ENCODE peak calls at places on chromosomes 2 and 18, in nine cellular contexts. U, N, V, O, D, S, J, W and P are unnamed samples.

GRCh38 chr2:128552141-128552805 is 233.6 kb upstream of the HS6ST1 start:
- ATAC-seq in U (no peak), N (no peak), V (no peak), O (no peak), D (no peak), S (no peak), J (no peak), W (no peak), P (no peak)

GRCh38 chr2:121498731-121499130 is 31.9 kb upstream of the RNU4ATAC start:
- ATAC-seq in U (peak), N (no peak), V (no peak), O (peak), D (no peak), S (no peak), J (no peak), W (no peak), P (no peak)

GRCh38 chr2:108612514-108613183 is 78.4 kb downstream of the LIMS1 start:
- ATAC-seq in U (peak), N (no peak), V (peak), O (peak), D (no peak), S (peak), J (peak), W (peak), P (no peak)

GRCh38 chr2:157661776-157662175 is 33.1 kb upstream of the ACVR1C start:
- ATAC-seq in U (no peak), N (no peak), V (no peak), O (no peak), D (no peak), S (no peak), J (no peak), W (no peak), P (no peak)

GRCh38 chr2:155310589-155310988 is 612.1 kb downstream of the KCNJ3 start:
- ATAC-seq in U (no peak), N (peak), V (no peak), O (no peak), D (no peak), S (no peak), J (no peak), W (peak), P (no peak)

GRCh38 chr2:44107086-44107740 is 61.5 kb upstream of the PPM1B start:
- ATAC-seq in U (no peak), N (no peak), V (no peak), O (no peak), D (no peak), S (no peak), J (no peak), W (no peak), P (no peak)

GRCh38 chr2:45930396-45930792 is 278.9 kb downstream of the PRKCE start:
- ATAC-seq in U (no peak), N (peak), V (no peak), O (no peak), D (no peak), S (no peak), J (no peak), W (no peak), P (no peak)

GRCh38 chr2:197710424-197711042 is 5.4 kb downstream of the MARS2 start:
- ATAC-seq in U (peak), N (no peak), V (no peak), O (peak), D (no peak), S (peak), J (no peak), W (no peak), P (no peak)

GRCh38 chr2:80638759-80639158 is 334.2 kb upstream of the LRRTM1 start:
- ATAC-seq in U (no peak), N (no peak), V (no peak), O (no peak), D (no peak), S (no peak), J (no peak), W (no peak), P (no peak)

GRCh38 chr18:34835466-34835865 is 125.4 kb downstream of the DTNA start:
- ATAC-seq in U (peak), N (no peak), V (no peak), O (no peak), D (no peak), S (no peak), J (no peak), W (no peak), P (no peak)

GRCh38 chr18:78768221-78768620 is 211.4 kb upstream of the SALL3 start:
- ATAC-seq in U (no peak), N (no peak), V (no peak), O (no peak), D (no peak), S (no peak), J (no peak), W (no peak), P (no peak)

GRCh38 chr18:74546751-74547530 is 12.6 kb downstream of the CNDP1 start:
- ATAC-seq in U (no peak), N (peak), V (no peak), O (no peak), D (no peak), S (no peak), J (no peak), W (no peak), P (peak)

GRCh38 chr2:158931577-158931976 is 36.9 kb upstream of the TANC1 start:
- ATAC-seq in U (no peak), N (peak), V (no peak), O (no peak), D (no peak), S (no peak), J (no peak), W (no peak), P (no peak)

GRCh38 chr2:28322887-28323483 is 69.7 kb upstream of the FOSL2 start:
- ATAC-seq in U (no peak), N (no peak), V (no peak), O (no peak), D (no peak), S (no peak), J (no peak), W (no peak), P (no peak)

GRCh38 chr2:29006092-29006985 is 25.2 kb downstream of the TOGARAM2 start:
- ATAC-seq in U (no peak), N (no peak), V (no peak), O (no peak), D (no peak), S (no peak), J (no peak), W (peak), P (no peak)

GRCh38 chr2:45849491-45850283 is 198.2 kb downstream of the PRKCE start:
- ATAC-seq in U (peak), N (no peak), V (no peak), O (peak), D (peak), S (peak), J (no peak), W (no peak), P (peak)

GRCh38 chr2:234241656-234242445 is 191.3 kb downstream of the SPP2 start:
- ATAC-seq in U (no peak), N (peak), V (no peak), O (no peak), D (no peak), S (no peak), J (no peak), W (no peak), P (no peak)

GRCh38 chr18:75916641-75916982 is 489.1 kb upstream of the SMIM21 start:
- ATAC-seq in U (no peak), N (no peak), V (no peak), O (no peak), D (no peak), S (no peak), J (no peak), W (no peak), P (no peak)

GRCh38 chr2:127721978-127722355 is 20.7 kb downstream of the SFT2D3 start:
- ATAC-seq in U (peak), N (no peak), V (no peak), O (peak), D (no peak), S (peak), J (no peak), W (no peak), P (no peak)

GRCh38 chr2:101546376-101547058 is 71.6 kb upstream of the RFX8 start:
- ATAC-seq in U (no peak), N (peak), V (no peak), O (peak), D (no peak), S (peak), J (no peak), W (no peak), P (no peak)

GRCh38 chr2:127305985-127306585 is 12.1 kb upstream of the ERCC3 start:
- ATAC-seq in U (no peak), N (no peak), V (no peak), O (no peak), D (no peak), S (no peak), J (no peak), W (no peak), P (no peak)

GRCh38 chr18:79736230-79736629 is 56.6 kb downstream of the CTDP1 start:
- ATAC-seq in U (no peak), N (no peak), V (no peak), O (no peak), D (no peak), S (no peak), J (no peak), W (no peak), P (no peak)

GRCh38 chr2:23377772-23378171 is 7.2 kb upstream of the KLHL29 start:
- ATAC-seq in U (no peak), N (peak), V (no peak), O (no peak), D (no peak), S (no peak), J (no peak), W (no peak), P (no peak)

GRCh38 chr2:27206346-27206745 is 5.5 kb upstream of the ATRAID start:
- ATAC-seq in U (no peak), N (no peak), V (no peak), O (no peak), D (no peak), S (no peak), J (no peak), W (no peak), P (no peak)

GRCh38 chr2:30690126-30690561 is 117.1 kb downstream of the CAPN13 start:
- ATAC-seq in U (no peak), N (no peak), V (no peak), O (no peak), D (no peak), S (no peak), J (no peak), W (no peak), P (peak)

GRCh38 chr2:33412920-33413319 is 63.5 kb upstream of the RASGRP3 start:
- ATAC-seq in U (no peak), N (peak), V (no peak), O (no peak), D (no peak), S (no peak), J (no peak), W (peak), P (no peak)

GRCh38 chr18:79283341-79283879 is 112.3 kb upstream of the NFATC1 start:
- ATAC-seq in U (no peak), N (no peak), V (no peak), O (no peak), D (no peak), S (no peak), J (no peak), W (no peak), P (no peak)

GRCh38 chr2:206062724-206063123 is 23.2 kb downstream of the INO80D start:
- ATAC-seq in U (no peak), N (no peak), V (no peak), O (no peak), D (no peak), S (no peak), J (no peak), W (peak), P (no peak)

GRCh38 chr2:191626497-191627151 is 51.3 kb upstream of the NABP1 start:
- ATAC-seq in U (no peak), N (no peak), V (no peak), O (no peak), D (no peak), S (no peak), J (no peak), W (peak), P (no peak)

GRCh38 chr18:36461551-36461987 is 164.1 kb downstream of the FHOD3 start:
- ATAC-seq in U (no peak), N (no peak), V (no peak), O (no peak), D (no peak), S (no peak), J (no peak), W (no peak), P (no peak)

GRCh38 chr2:181774601-181775179 is 94.4 kb upstream of the NEUROD1 start:
- ATAC-seq in U (no peak), N (no peak), V (no peak), O (no peak), D (no peak), S (no peak), J (no peak), W (no peak), P (no peak)

GRCh38 chr2:77387324-77387723 is 134.9 kb downstream of the LRRTM4 start:
- ATAC-seq in U (no peak), N (no peak), V (no peak), O (no peak), D (no peak), S (no peak), J (no peak), W (no peak), P (no peak)

GRCh38 chr2:113120861-113121260 is 6.5 kb upstream of the IL1RN start:
- ATAC-seq in U (no peak), N (no peak), V (no peak), O (no peak), D (no peak), S (no peak), J (no peak), W (no peak), P (no peak)